ENCODE peak calls at places on chromosomes 3 and 15, in eight cellular contexts. P, N, G, H, R, Y, F and S are unnamed samples.

GRCh38 chr15:27776501-27776900 is 322.6 kb downstream of the OCA2 start:
- DNase-seq in P (no peak), R (no peak), N (no peak), Y (no peak), H (no peak), F (no peak), G (no peak), S (no peak)

GRCh38 chr15:92677998-92678397 is 22.4 kb upstream of the FAM174B start:
- DNase-seq in P (no peak), H (no peak), N (no peak), Y (no peak), G (peak; percentile 18), R (peak; percentile 21), F (no peak), S (peak; percentile 27)

GRCh38 chr3:25288416-25288815 is 139.6 kb upstream of the RARB start:
- DNase-seq in N (no peak), P (no peak), H (no peak), G (no peak), R (no peak), F (no peak), Y (no peak), S (no peak)

GRCh38 chr3:46921041-46921440 is 43.5 kb downstream of the PTH1R start:
- DNase-seq in G (no peak), R (no peak), F (no peak), N (no peak), Y (no peak), P (no peak), H (no peak), S (no peak)

GRCh38 chr3:4290272-4290893 is 12.8 kb upstream of the SETMAR start:
- DNase-seq in F (peak; percentile 6), G (peak; percentile 51), R (peak; percentile 43), Y (no peak), N (peak; percentile 47), P (no peak), H (no peak), S (no peak)

GRCh38 chr15:91047545-91048199 is 25.3 kb upstream of the VPS33B start:
- DNase-seq in R (no peak), F (no peak), P (no peak), G (peak; percentile 12), Y (no peak), H (no peak), N (no peak), S (no peak)

GRCh38 chr3:39209329-39209970 is 17.1 kb upstream of the XIRP1 start:
- DNase-seq in R (no peak), H (no peak), Y (no peak), G (no peak), N (no peak), F (no peak), P (no peak), S (no peak)

GRCh38 chr3:157384526-157384925 is 52.1 kb upstream of the PTX3 start:
- DNase-seq in G (no peak), N (no peak), Y (no peak), F (no peak), R (no peak), P (no peak), H (no peak), S (no peak)

GRCh38 chr3:46579756-46580286 is 13.7 kb upstream of the LRRC2 start:
- DNase-seq in F (no peak), Y (no peak), N (no peak), G (no peak), R (no peak), H (no peak), P (no peak), S (no peak)

GRCh38 chr15:48086582-48086981 is 34.2 kb upstream of the SLC24A5 start:
- DNase-seq in F (no peak), P (no peak), Y (no peak), G (peak; percentile 33), N (peak; percentile 42), R (no peak), H (no peak), S (no peak)

GRCh38 chr15:68999091-68999490 is 15.4 kb upstream of the NOX5 start:
- DNase-seq in R (no peak), N (no peak), P (no peak), G (no peak), Y (no peak), F (no peak), H (no peak), S (no peak)

GRCh38 chr3:107681385-107681784 is 158.6 kb downstream of the BBX start:
- DNase-seq in N (no peak), H (no peak), F (no peak), R (no peak), G (no peak), Y (no peak), P (no peak), S (no peak)

GRCh38 chr3:156678216-156678615 is 3.8 kb downstream of the TIPARP start:
- DNase-seq in G (no peak), Y (no peak), F (no peak), N (no peak), P (no peak), H (no peak), R (no peak), S (no peak)

GRCh38 chr3:107206141-107206540 is 171.1 kb upstream of the CCDC54 start:
- DNase-seq in G (peak; percentile 79), N (peak; percentile 33), H (no peak), P (no peak), F (no peak), Y (no peak), R (no peak), S (no peak)

GRCh38 chr3:74546426-74546825 is 68.0 kb downstream of the CNTN3 start:
- DNase-seq in F (no peak), R (peak; percentile 72), Y (no peak), P (no peak), N (peak; percentile 74), H (no peak), G (no peak), S (no peak)

GRCh38 chr3:158991146-158991705 is 189.4 kb downstream of the MFSD1 start:
- DNase-seq in P (no peak), N (no peak), F (no peak), G (no peak), H (no peak), Y (no peak), R (peak; percentile 75), S (no peak)

GRCh38 chr3:125300416-125300815 is 74.7 kb downstream of the ZNF148 start:
- DNase-seq in F (no peak), P (no peak), R (no peak), G (peak; percentile 70), H (no peak), N (peak; percentile 87), Y (no peak), S (no peak)

GRCh38 chr3:116441652-116442051 is 3.6 kb downstream of the LSAMP start:
- DNase-seq in H (no peak), F (no peak), R (no peak), N (no peak), G (no peak), P (no peak), Y (no peak), S (no peak)

GRCh38 chr3:40843208-40843624 is 318.5 kb downstream of the ZNF621 start:
- DNase-seq in G (no peak), R (no peak), P (no peak), Y (no peak), H (no peak), F (no peak), N (no peak), S (no peak)